ENCODE peak calls at places on chromosomes 6 and 20, in four cellular contexts. One of them, this sample, is unnamed.

GRCh38 chr6:166626177-166627038 is 643 bp downstream of the RPS6KA2 start:
- DNase-seq in CD4-positive, alpha-beta memory T cell: peak; percentile 29
- DNase-seq in H9: no peak
- DNase-seq in A673: peak; percentile 49
- DNase-seq in this sample: peak; percentile 24

GRCh38 chr6:161088676-161089328 is 97.2 kb downstream of the MAP3K4 start:
- DNase-seq in CD4-positive, alpha-beta memory T cell: no peak
- DNase-seq in A673: peak; percentile 9
- DNase-seq in H9: no peak
- DNase-seq in this sample: no peak

GRCh38 chr20:34437330-34437986 is 74.4 kb downstream of the ITCH start:
- DNase-seq in A673: no peak
- DNase-seq in CD4-positive, alpha-beta memory T cell: no peak
- DNase-seq in H9: no peak
- DNase-seq in this sample: no peak

GRCh38 chr6:79628466-79629288 is 2.5 kb upstream of the SH3BGRL2 start:
- DNase-seq in H9: no peak
- DNase-seq in CD4-positive, alpha-beta memory T cell: no peak
- DNase-seq in A673: no peak
- DNase-seq in this sample: no peak

GRCh38 chr20:18985551-18985950 is 172.0 kb downstream of the SCP2D1 start:
- DNase-seq in CD4-positive, alpha-beta memory T cell: no peak
- DNase-seq in H9: no peak
- DNase-seq in A673: no peak
- DNase-seq in this sample: no peak

GRCh38 chr6:107185570-107185969 is 70.3 kb upstream of the BEND3 start:
- DNase-seq in A673: peak; percentile 10
- DNase-seq in CD4-positive, alpha-beta memory T cell: no peak
- DNase-seq in H9: peak; percentile 49
- DNase-seq in this sample: peak; percentile 44

GRCh38 chr20:58875541-58876134 is 23.1 kb downstream of the GNAS start:
- DNase-seq in H9: no peak
- DNase-seq in CD4-positive, alpha-beta memory T cell: no peak
- DNase-seq in A673: no peak
- DNase-seq in this sample: no peak

GRCh38 chr6:36029464-36029863 is 1.9 kb downstream of the MAPK14 start:
- DNase-seq in A673: peak; percentile 63
- DNase-seq in CD4-positive, alpha-beta memory T cell: no peak
- DNase-seq in H9: no peak
- DNase-seq in this sample: no peak

GRCh38 chr6:30163090-30163917 is at the start of gene TRIM15:
- DNase-seq in CD4-positive, alpha-beta memory T cell: no peak
- DNase-seq in H9: peak; percentile 60
- DNase-seq in A673: no peak
- DNase-seq in this sample: peak; percentile 85

GRCh38 chr6:97705568-97705967 is 422.6 kb upstream of the MMS22L start:
- DNase-seq in A673: peak; percentile 55
- DNase-seq in CD4-positive, alpha-beta memory T cell: no peak
- DNase-seq in H9: peak; percentile 45
- DNase-seq in this sample: no peak

GRCh38 chr20:51494241-51495110 is 48.0 kb downstream of the NFATC2 start:
- DNase-seq in CD4-positive, alpha-beta memory T cell: peak; percentile 59
- DNase-seq in H9: no peak
- DNase-seq in A673: no peak
- DNase-seq in this sample: no peak

GRCh38 chr6:163646133-163646532 is 231.6 kb downstream of the QKI start:
- DNase-seq in H9: no peak
- DNase-seq in CD4-positive, alpha-beta memory T cell: no peak
- DNase-seq in A673: no peak
- DNase-seq in this sample: no peak

GRCh38 chr6:158621694-158622544 is 22.6 kb downstream of the DYNLT1 start:
- DNase-seq in H9: no peak
- DNase-seq in CD4-positive, alpha-beta memory T cell: no peak
- DNase-seq in A673: no peak
- DNase-seq in this sample: no peak

GRCh38 chr20:6654490-6655247 is 112.8 kb upstream of the BMP2 start:
- DNase-seq in CD4-positive, alpha-beta memory T cell: no peak
- DNase-seq in A673: no peak
- DNase-seq in H9: no peak
- DNase-seq in this sample: no peak

GRCh38 chr6:87660226-87660886 is 41.7 kb downstream of the AKIRIN2 start:
- DNase-seq in A673: no peak
- DNase-seq in CD4-positive, alpha-beta memory T cell: no peak
- DNase-seq in H9: no peak
- DNase-seq in this sample: no peak

GRCh38 chr6:20403080-20403765 is 1.5 kb downstream of the E2F3 start:
- DNase-seq in A673: peak; percentile 92
- DNase-seq in H9: peak; percentile 93
- DNase-seq in CD4-positive, alpha-beta memory T cell: peak; percentile 76
- DNase-seq in this sample: peak; percentile 93

GRCh38 chr6:168888102-168888501 is 365.5 kb downstream of the THBS2 start:
- DNase-seq in H9: no peak
- DNase-seq in A673: no peak
- DNase-seq in CD4-positive, alpha-beta memory T cell: no peak
- DNase-seq in this sample: no peak

GRCh38 chr6:41561386-41561785 is 15.2 kb downstream of the FOXP4 start:
- DNase-seq in A673: no peak
- DNase-seq in H9: no peak
- DNase-seq in CD4-positive, alpha-beta memory T cell: no peak
- DNase-seq in this sample: no peak

GRCh38 chr6:21740719-21741118 is 147.2 kb downstream of the SOX4 start:
- DNase-seq in CD4-positive, alpha-beta memory T cell: no peak
- DNase-seq in A673: peak; percentile 27
- DNase-seq in H9: no peak
- DNase-seq in this sample: no peak

GRCh38 chr20:62246431-62246830 is 8.1 kb downstream of the OSBPL2 start:
- DNase-seq in CD4-positive, alpha-beta memory T cell: no peak
- DNase-seq in H9: no peak
- DNase-seq in A673: no peak
- DNase-seq in this sample: no peak

GRCh38 chr20:62244644-62245108 is 6.4 kb downstream of the OSBPL2 start:
- DNase-seq in A673: no peak
- DNase-seq in H9: no peak
- DNase-seq in CD4-positive, alpha-beta memory T cell: no peak
- DNase-seq in this sample: no peak

GRCh38 chr20:62245911-62246280 is 7.6 kb downstream of the OSBPL2 start:
- DNase-seq in CD4-positive, alpha-beta memory T cell: no peak
- DNase-seq in A673: no peak
- DNase-seq in H9: no peak
- DNase-seq in this sample: no peak

GRCh38 chr20:62248890-62249560 is 10.7 kb downstream of the OSBPL2 start:
- DNase-seq in A673: no peak
- DNase-seq in H9: no peak
- DNase-seq in CD4-positive, alpha-beta memory T cell: no peak
- DNase-seq in this sample: no peak

GRCh38 chr20:62246872-62247652 is 8.7 kb downstream of the OSBPL2 start:
- DNase-seq in A673: no peak
- DNase-seq in CD4-positive, alpha-beta memory T cell: no peak
- DNase-seq in H9: no peak
- DNase-seq in this sample: no peak
- H3K4me1 ChIP-seq in A673: no peaks in the 10 kb centered on the region
- H3K4me1 ChIP-seq in CD4-positive, alpha-beta memory T cell: peaks cover 19% of the 10 kb centered on the region
- H3K4me1 ChIP-seq in H9: no peaks in the 10 kb centered on the region
- H3K4me1 ChIP-seq in this sample: no peaks in the 10 kb centered on the region

GRCh38 chr20:46250772-46251171 is 57.5 kb downstream of the CDH22 start:
- DNase-seq in CD4-positive, alpha-beta memory T cell: no peak
- DNase-seq in H9: no peak
- DNase-seq in A673: no peak
- DNase-seq in this sample: no peak

GRCh38 chr20:46252352-46253091 is 55.8 kb downstream of the CDH22 start:
- DNase-seq in CD4-positive, alpha-beta memory T cell: no peak
- DNase-seq in H9: no peak
- DNase-seq in A673: no peak
- DNase-seq in this sample: no peak

GRCh38 chr20:46246527-46246926 is 61.8 kb downstream of the CDH22 start:
- DNase-seq in CD4-positive, alpha-beta memory T cell: peak; percentile 6
- DNase-seq in H9: no peak
- DNase-seq in A673: no peak
- DNase-seq in this sample: no peak

GRCh38 chr20:46251211-46251673 is 57.1 kb downstream of the CDH22 start:
- DNase-seq in A673: no peak
- DNase-seq in CD4-positive, alpha-beta memory T cell: no peak
- DNase-seq in H9: peak; percentile 55
- DNase-seq in this sample: no peak

GRCh38 chr20:46249671-46250070 is 58.6 kb downstream of the CDH22 start:
- DNase-seq in A673: no peak
- DNase-seq in CD4-positive, alpha-beta memory T cell: no peak
- DNase-seq in H9: no peak
- DNase-seq in this sample: no peak
- H3K27me3 ChIP-seq in A673: peaks cover 99% of the 10 kb centered on the region
- H3K27me3 ChIP-seq in CD4-positive, alpha-beta memory T cell: peaks cover 61% of the 10 kb centered on the region
- H3K27me3 ChIP-seq in H9: peaks cover 17% of the 10 kb centered on the region
- H3K27me3 ChIP-seq in this sample: no peaks in the 10 kb centered on the region

GRCh38 chr20:56032251-56032650 is 26.9 kb upstream of the CBLN4 start:
- DNase-seq in CD4-positive, alpha-beta memory T cell: no peak
- DNase-seq in A673: peak; percentile 0
- DNase-seq in H9: no peak
- DNase-seq in this sample: no peak
- H3K9me3 ChIP-seq in CD4-positive, alpha-beta memory T cell: peaks cover 17% of the 10 kb centered on the region
- H3K9me3 ChIP-seq in A673: peaks cover 39% of the 10 kb centered on the region
- H3K9me3 ChIP-seq in H9: peaks cover 71% of the 10 kb centered on the region
- H3K9me3 ChIP-seq in this sample: peaks cover 49% of the 10 kb centered on the region

GRCh38 chr6:138538390-138539031 is 39.2 kb upstream of the NHSL1 start:
- DNase-seq in CD4-positive, alpha-beta memory T cell: no peak
- DNase-seq in H9: no peak
- DNase-seq in A673: no peak
- DNase-seq in this sample: no peak
- H3K4me1 ChIP-seq in CD4-positive, alpha-beta memory T cell: no peaks in the 10 kb centered on the region
- H3K4me1 ChIP-seq in H9: peaks cover 3% of the 10 kb centered on the region
- H3K4me1 ChIP-seq in A673: peaks cover 43% of the 10 kb centered on the region
- H3K4me1 ChIP-seq in this sample: peaks cover 85% of the 10 kb centered on the region

DNA sequence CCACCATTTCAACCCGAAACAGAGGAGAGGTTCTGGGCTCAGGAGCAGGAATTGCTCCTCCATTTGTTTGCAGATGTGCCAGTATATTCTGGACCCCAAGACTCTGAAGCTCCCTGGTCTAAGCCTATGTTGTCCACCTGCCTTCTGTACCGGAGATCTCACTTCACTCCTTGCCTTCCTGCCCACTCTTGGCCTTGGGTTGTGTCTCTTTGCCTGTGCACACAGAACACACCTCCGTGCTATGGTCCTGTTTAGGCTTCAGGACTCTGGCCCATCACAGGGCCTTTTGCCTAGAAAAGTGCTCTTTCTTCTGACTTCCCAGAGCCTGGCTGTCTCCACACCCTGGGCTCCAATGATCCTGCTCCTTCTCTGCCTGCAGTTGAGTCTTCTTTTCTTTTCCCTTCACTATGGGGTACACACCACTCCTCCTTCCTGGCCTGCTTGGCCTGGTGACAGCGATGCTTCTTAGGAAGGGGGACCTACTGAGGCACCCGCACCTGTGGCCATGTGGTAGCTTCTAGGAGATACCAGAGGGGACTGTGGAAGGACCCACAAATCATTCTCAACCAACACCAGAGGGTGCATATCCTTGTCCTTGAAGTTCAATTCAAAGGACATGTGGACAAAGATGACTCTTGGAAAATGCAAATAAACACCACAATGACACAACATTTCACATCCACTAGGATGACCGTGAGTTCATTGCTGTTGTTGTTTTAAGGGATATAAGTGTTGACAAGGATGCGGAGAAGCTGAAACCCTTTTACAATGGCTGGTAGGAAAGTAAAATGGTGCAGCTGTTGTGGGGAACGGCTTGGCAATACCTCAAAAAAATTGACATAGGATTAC is 75.1 kb downstream of the FOXA2 start:
- DNase-seq in CD4-positive, alpha-beta memory T cell: no peak
- DNase-seq in H9: no peak
- DNase-seq in A673: no peak
- DNase-seq in this sample: no peak
- H3K27me3 ChIP-seq in CD4-positive, alpha-beta memory T cell: no peaks in the 10 kb centered on the region
- H3K27me3 ChIP-seq in H9: no peaks in the 10 kb centered on the region
- H3K27me3 ChIP-seq in A673: no peaks in the 10 kb centered on the region
- H3K27me3 ChIP-seq in this sample: no peaks in the 10 kb centered on the region

GRCh38 chr20:60589624-60590023 is 631.4 kb downstream of the CDH26 start:
- DNase-seq in A673: peak; percentile 34
- DNase-seq in H9: peak; percentile 42
- DNase-seq in CD4-positive, alpha-beta memory T cell: no peak
- DNase-seq in this sample: peak; percentile 60
- H3K9me3 ChIP-seq in A673: no peaks in the 10 kb centered on the region
- H3K9me3 ChIP-seq in H9: no peaks in the 10 kb centered on the region
- H3K9me3 ChIP-seq in CD4-positive, alpha-beta memory T cell: no peaks in the 10 kb centered on the region
- H3K9me3 ChIP-seq in this sample: no peaks in the 10 kb centered on the region

GRCh38 chr20:38162149-38162548 is 2.9 kb downstream of the TGM2 start:
- DNase-seq in CD4-positive, alpha-beta memory T cell: no peak
- DNase-seq in A673: no peak
- DNase-seq in H9: no peak
- DNase-seq in this sample: no peak
- H3K4me1 ChIP-seq in CD4-positive, alpha-beta memory T cell: no peaks in the 10 kb centered on the region
- H3K4me1 ChIP-seq in A673: no peaks in the 10 kb centered on the region
- H3K4me1 ChIP-seq in H9: no peaks in the 10 kb centered on the region
- H3K4me1 ChIP-seq in this sample: peaks cover 37% of the 10 kb centered on the region